ENCODE peak calls at places on chromosome 13, in four cellular contexts. U is T follicular helper cell; I is activated CD4-positive, alpha-beta T cell treated with anti-CD3 and anti-CD28 coated beads for 24 hours; L is A549. Z is an unnamed sample.

GRCh38 chr13:58399263-58399662 is 767.7 kb downstream of the PCDH17 start:
- DNase-seq in U (no peak), I (no peak), L (no peak), Z (no peak)

GRCh38 chr13:46622013-46622917 is 69.3 kb downstream of the LRCH1 start:
- DNase-seq in U (no peak), I (no peak), L (no peak), Z (no peak)

GRCh38 chr13:23778007-23778687 is 111.1 kb downstream of the MIPEP start:
- DNase-seq in U (no peak), I (no peak), L (no peak), Z (no peak)

GRCh38 chr13:84050551-84050950 is 168.3 kb upstream of the SLITRK1 start:
- DNase-seq in U (no peak), I (no peak), L (no peak), Z (no peak)

GRCh38 chr13:24502567-24503375 is 9.8 kb downstream of the PARP4 start:
- DNase-seq in U (no peak), I (no peak), L (peak; percentile 7), Z (no peak)

GRCh38 chr13:48748681-48749080 is 95.0 kb downstream of the CYSLTR2 start:
- DNase-seq in U (no peak), I (no peak), L (no peak), Z (no peak)

GRCh38 chr13:52003551-52003950 is 7.7 kb downstream of the ATP7B start:
- DNase-seq in U (no peak), I (no peak), L (no peak), Z (no peak)

GRCh38 chr13:37058801-37059135 is 720 bp downstream of the SUPT20H start:
- DNase-seq in U (no peak), I (no peak), L (peak; percentile 8), Z (no peak)

GRCh38 chr13:70666883-70667282 is 558.6 kb upstream of the KLHL1 start:
- DNase-seq in U (no peak), I (no peak), L (no peak), Z (no peak)

GRCh38 chr13:109436841-109437240 is 349.5 kb downstream of the IRS2 start:
- DNase-seq in U (no peak), I (no peak), L (no peak), Z (no peak)

GRCh38 chr13:30720470-30720869 is 14.9 kb upstream of the ALOX5AP start:
- DNase-seq in U (no peak), I (no peak), L (no peak), Z (no peak)

GRCh38 chr13:78601124-78601885 is 2.0 kb downstream of the POU4F1 start:
- DNase-seq in U (no peak), I (no peak), L (no peak), Z (no peak)

GRCh38 chr13:35988648-35989081 is 142.5 kb downstream of the DCLK1 start:
- DNase-seq in U (no peak), I (no peak), L (no peak), Z (no peak)

GRCh38 chr13:102291587-102292218 is 110.1 kb downstream of the FGF14 start:
- DNase-seq in U (no peak), I (no peak), L (no peak), Z (no peak)

GRCh38 chr13:59086147-59086546 is 1077.6 kb downstream of the DIAPH3 start:
- DNase-seq in U (no peak), I (no peak), L (no peak), Z (no peak)